ENCODE peak calls at places on chromosomes 4 and X, in four cellular contexts. W is mammary epithelial cell, G is keratinocyte, V is MM.1S. P is an unnamed sample. For H4K20me1, the result is how much of the 10 kb centered on the place peaks cover.

GRCh38 chr4:102358128-102358527 is 12.8 kb upstream of the SLC39A8 start:
- DNase-seq in V (no peak), G (no peak), W (no peak), P (no peak)

GRCh38 chr4:116427666-116428065 is 657.7 kb downstream of the TRAM1L1 start:
- DNase-seq in G (no peak), W (no peak), V (no peak), P (no peak)

GRCh38 chr4:74206088-74206826 is 48.3 kb downstream of the MTHFD2L start:
- DNase-seq in V (peak), W (no peak), G (no peak), P (no peak)

GRCh38 chr4:80213117-80213815 is 16.0 kb downstream of the PRDM8 start:
- DNase-seq in V (no peak), W (peak), G (no peak), P (no peak)

GRCh38 chr4:77586953-77587383 is 18.7 kb upstream of the CXCL13 start:
- DNase-seq in V (peak), G (no peak), W (peak), P (no peak)

GRCh38 chr4:7805533-7806079 is 134.1 kb downstream of the AFAP1 start:
- DNase-seq in G (no peak), V (no peak), W (peak), P (no peak)

GRCh38 chr4:29046716-29047115 is 1673.5 kb upstream of the PCDH7 start:
- DNase-seq in G (no peak), W (no peak), V (no peak), P (no peak)

GRCh38 chr4:57220734-57221133 is 110.5 kb upstream of the IGFBP7 start:
- DNase-seq in W (no peak), V (no peak), G (no peak), P (no peak)

GRCh38 chr4:11470709-11471441 is 42.2 kb upstream of the HS3ST1 start:
- DNase-seq in W (peak), G (no peak), V (peak), P (no peak)

GRCh38 chrX:1754077-1754476 is 139.2 kb downstream of the ASMT start:
- DNase-seq in V (no peak), G (no peak), W (no peak), P (no peak)

GRCh38 chr4:105257817-105258495 is 111.3 kb downstream of the TET2 start:
- DNase-seq in W (no peak), V (no peak), G (no peak), P (no peak)

GRCh38 chr4:61540944-61541343 is 340.8 kb downstream of the ADGRL3 start:
- DNase-seq in W (no peak), G (no peak), V (peak), P (no peak)

GRCh38 chr4:173014113-173014558 is 154.5 kb upstream of the GALNT7 start:
- DNase-seq in V (no peak), G (no peak), W (peak), P (peak)

GRCh38 chr4:40916880-40917279 is 167.1 kb downstream of the NSUN7 start:
- DNase-seq in V (peak), G (no peak), W (no peak), P (peak)

GRCh38 chrX:11886745-11887144 is 128.7 kb downstream of the MSL3 start:
- DNase-seq in W (peak), G (peak), V (no peak), P (no peak)

GRCh38 chrX:44872319-44872816 is 620 bp upstream of the KDM6A start:
- DNase-seq in V (no peak), W (peak), G (no peak), P (no peak)

GRCh38 chr4:189656551-189657165 is 284.0 kb upstream of the FRG1 start:
- DNase-seq in W (no peak), G (no peak), V (no peak), P (no peak)

GRCh38 chr4:40192286-40193017 is 4.4 kb upstream of the RHOH start:
- DNase-seq in G (no peak), W (no peak), V (peak), P (peak)

GRCh38 chr4:174284181-174284886 is 623 bp downstream of the CEP44 start:
- DNase-seq in W (peak), V (peak), G (no peak), P (no peak)

GRCh38 chrX:8345473-8345872 is 119.2 kb upstream of the VCX3B start:
- DNase-seq in G (peak), V (no peak), W (peak), P (no peak)

GRCh38 chr4:1459081-1459480 is 52.8 kb upstream of the NKX1-1 start:
- DNase-seq in V (no peak), G (no peak), W (no peak), P (no peak)

GRCh38 chr4:3248811-3249661 is at the start of gene MSANTD1:
- DNase-seq in V (no peak), W (no peak), G (no peak), P (no peak)

DNA sequence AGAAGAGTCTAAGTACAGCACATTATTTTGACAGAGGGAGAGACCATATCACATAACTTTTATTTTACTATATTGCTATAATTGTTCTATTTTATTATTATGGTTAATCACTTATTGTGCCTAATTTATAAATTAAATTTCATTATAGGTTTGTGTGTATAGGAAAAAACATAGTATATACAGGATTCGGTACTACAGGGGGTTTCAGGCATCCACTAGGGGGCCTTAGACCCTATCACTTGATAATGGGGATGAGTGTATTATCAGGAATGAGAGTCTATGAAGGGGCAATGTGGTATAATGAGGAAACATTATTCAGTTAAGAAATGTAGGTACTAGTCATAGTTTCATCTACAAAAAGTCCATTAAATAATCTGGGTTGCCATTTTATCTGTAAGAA is 833.1 kb downstream of the C4orf33 start:
- DNase-seq in V (no peak), W (no peak), G (no peak), P (no peak)
- TF ChIP-seq CTCF in V (peak), W (no peak), G (no peak), P (peak)

DNA sequence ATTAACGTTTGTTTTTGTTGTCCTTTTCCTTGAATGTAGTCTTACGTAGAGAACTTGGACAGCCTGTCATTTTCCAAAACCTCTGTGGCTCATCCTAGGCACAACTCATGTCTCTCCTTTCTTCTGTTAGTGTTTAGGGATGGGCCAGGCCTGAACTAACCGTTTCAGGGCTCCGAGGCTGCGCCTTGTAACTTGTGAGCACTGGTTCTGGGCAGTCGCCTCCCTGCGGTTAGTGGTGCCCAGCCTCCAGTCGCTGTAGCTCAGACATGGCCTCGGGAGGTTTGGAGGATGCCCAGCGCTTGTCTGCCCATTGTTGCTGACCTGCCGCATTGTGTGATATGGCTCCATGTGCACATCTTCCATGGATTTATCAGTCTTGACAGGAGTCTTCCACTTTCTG is 32.8 kb downstream of the TMEM131L start:
- DNase-seq in W (no peak), G (no peak), V (no peak), P (no peak)
- H4K20me1 ChIP-seq in W (under half), G (under half), V (under half), P (half or more)

GRCh38 chr4:24475756-24476155 is 108.6 kb downstream of the DHX15 start:
- DNase-seq in G (no peak), W (no peak), V (no peak), P (no peak)

GRCh38 chr4:24471623-24472510 is 112.5 kb downstream of the DHX15 start:
- DNase-seq in G (no peak), V (no peak), W (no peak), P (no peak)

GRCh38 chr4:24472514-24473308 is 111.6 kb downstream of the DHX15 start:
- DNase-seq in G (no peak), V (peak), W (peak), P (peak)

GRCh38 chr4:24473309-24473721 is 111.0 kb downstream of the DHX15 start:
- DNase-seq in W (peak), G (no peak), V (peak), P (peak)

GRCh38 chr4:24470681-24471622 is 113.4 kb downstream of the DHX15 start:
- DNase-seq in G (no peak), V (peak), W (peak), P (no peak)
- TF ChIP-seq CTCF in G (no peak), V (no peak), W (no peak), P (no peak)

DNA sequence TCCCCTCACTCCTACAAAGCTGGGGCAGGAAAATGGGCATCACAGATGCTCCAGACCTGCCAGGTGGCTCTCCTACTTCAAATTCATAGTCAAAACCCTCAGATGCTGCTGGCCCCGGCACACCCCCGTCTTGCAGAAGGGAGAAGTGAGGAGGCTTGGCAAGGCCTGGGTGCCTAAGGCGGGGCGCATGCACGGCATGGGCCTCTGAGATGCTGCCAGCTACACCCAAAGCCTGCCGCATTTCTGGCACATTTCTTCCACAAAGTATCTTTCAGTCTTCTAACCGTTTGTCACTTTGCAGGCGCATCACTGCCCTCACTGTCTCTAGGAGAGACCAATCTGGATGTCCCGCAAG is 19.6 kb downstream of the WDR1 start:
- DNase-seq in W (no peak), G (no peak), V (peak), P (no peak)
- H4K20me1 ChIP-seq in W (under half), G (under half), V (under half), P (half or more)

GRCh38 chrX:53284684-53285447 is 3.5 kb upstream of the IQSEC2 start:
- DNase-seq in V (peak), W (peak), G (no peak), P (peak)
- TF ChIP-seq CTCF in V (peak), W (peak), G (peak), P (peak)

P was measured in DND-41.